ENCODE peak calls at places on chromosomes 13 and 19, in seven cellular contexts. M is SJCRH30, Y is foreskin fibroblast, J is fibroblast of pulmonary artery, F is PC-3, D is iPS DF 6.9, G is GM23248. W is an unnamed sample.

GRCh38 chr19:17079710-17080440 is 4.3 kb downstream of the MYO9B start:
- DNase-seq in M (peak), Y (peak), J (peak), F (peak), D (no peak), G (peak), W (peak)

GRCh38 chr19:2631213-2631821 is 71.2 kb downstream of the GNG7 start:
- DNase-seq in M (no peak), Y (no peak), J (peak), F (peak), D (no peak), G (peak), W (no peak)

GRCh38 chr13:52428295-52428694 is 22.1 kb downstream of the VPS36 start:
- DNase-seq in M (peak), Y (no peak), J (peak), F (peak), D (no peak), G (no peak), W (no peak)

GRCh38 chr13:114089341-114089740 is 43.1 kb downstream of the RASA3 start:
- DNase-seq in M (no peak), Y (no peak), J (no peak), F (no peak), D (no peak), G (no peak), W (no peak)

GRCh38 chr13:50080158-50080855 is 65.1 kb downstream of the KCNRG start:
- DNase-seq in M (peak), Y (peak), J (peak), F (no peak), D (no peak), G (peak), W (no peak)

GRCh38 chr13:113742445-113743120 is 16.4 kb upstream of the TMEM255B start:
- DNase-seq in M (no peak), Y (no peak), J (no peak), F (peak), D (no peak), G (no peak), W (no peak)

GRCh38 chr19:2015611-2015950 is at the start of gene BTBD2:
- DNase-seq in M (peak), Y (peak), J (peak), F (peak), D (no peak), G (peak), W (no peak)

GRCh38 chr13:41610426-41610825 is 153.1 kb downstream of the RGCC start:
- DNase-seq in M (no peak), Y (peak), J (peak), F (peak), D (no peak), G (peak), W (peak)

GRCh38 chr19:51810228-51810627 is 15.3 kb downstream of the FPR3 start:
- DNase-seq in M (no peak), Y (no peak), J (peak), F (peak), D (no peak), G (peak), W (no peak)

GRCh38 chr13:43822969-43823368 is 36.2 kb upstream of the ENOX1 start:
- DNase-seq in M (no peak), Y (no peak), J (peak), F (peak), D (no peak), G (no peak), W (no peak)

GRCh38 chr19:55406869-55407624 is 541 bp downstream of the UBE2S start:
- DNase-seq in M (no peak), Y (no peak), J (peak), F (no peak), D (no peak), G (peak), W (peak)

GRCh38 chr13:31742102-31742695 is 2.9 kb downstream of the RXFP2 start:
- DNase-seq in M (peak), Y (peak), J (peak), F (peak), D (peak), G (peak), W (peak)

GRCh38 chr13:110126391-110126961 is 180.5 kb downstream of the COL4A1 start:
- DNase-seq in M (peak), Y (peak), J (peak), F (peak), D (no peak), G (peak), W (peak)
- H3K4me3 ChIP-seq in M (peak), Y (no peak), J (peak), F (peak), D (no peak), G (peak), W (no peak)

GRCh38 chr19:40907968-40908735 is 26.1 kb upstream of the CYP2A7 start:
- DNase-seq in M (no peak), Y (no peak), J (no peak), F (no peak), D (no peak), G (peak), W (no peak)
- H3K4me3 ChIP-seq in M (no peak), Y (peak), J (no peak), F (no peak), D (no peak), G (peak), W (no peak)

GRCh38 chr19:720691-721160 is 12.0 kb downstream of the PALM start:
- DNase-seq in M (no peak), Y (no peak), J (no peak), F (no peak), D (no peak), G (no peak), W (no peak)
- H3K4me3 ChIP-seq in M (peak), Y (no peak), J (no peak), F (no peak), D (no peak), G (no peak), W (no peak)

GRCh38 chr19:38653028-38653571 is 5.7 kb downstream of the ACTN4 start:
- DNase-seq in M (peak), Y (no peak), J (peak), F (no peak), D (no peak), G (peak), W (no peak)
- H3K4me3 ChIP-seq in M (no peak), Y (no peak), J (no peak), F (peak), D (no peak), G (peak), W (no peak)

DNA sequence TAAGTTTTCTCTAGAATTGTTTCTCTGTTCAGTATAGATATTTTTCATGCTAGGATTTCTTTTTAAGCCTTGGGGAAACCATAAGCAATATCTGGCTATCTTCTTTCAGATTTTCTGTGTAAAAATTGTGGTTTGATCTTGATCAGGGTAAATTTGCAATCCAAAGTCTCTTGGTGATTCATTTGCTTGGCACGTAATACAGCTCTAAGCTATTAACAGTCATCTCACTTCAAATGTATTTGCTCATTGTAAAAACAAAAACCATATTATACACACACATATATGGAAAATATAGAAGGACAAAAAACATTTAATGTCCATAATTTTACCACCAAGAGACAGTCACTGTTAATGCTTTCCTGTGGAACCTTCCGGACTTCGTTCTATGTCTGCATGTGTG is 191.0 kb downstream of the SHISA2 start:
- DNase-seq in M (no peak), Y (no peak), J (peak), F (peak), D (no peak), G (peak), W (no peak)
- H3K4me3 ChIP-seq in M (no peak), Y (no peak), J (no peak), F (no peak), D (no peak), G (no peak), W (no peak)

GRCh38 chr19:10888421-10888866 is 17.1 kb downstream of the CARM1 start:
- DNase-seq in M (peak), Y (no peak), J (no peak), F (no peak), D (no peak), G (no peak), W (no peak)

GRCh38 chr19:10884273-10884672 is 12.9 kb downstream of the CARM1 start:
- DNase-seq in M (no peak), Y (peak), J (peak), F (peak), D (no peak), G (peak), W (no peak)

GRCh38 chr19:10882108-10882457 is 10.7 kb downstream of the CARM1 start:
- DNase-seq in M (no peak), Y (no peak), J (no peak), F (no peak), D (no peak), G (no peak), W (no peak)

GRCh38 chr19:10887616-10888367 is 16.4 kb downstream of the CARM1 start:
- DNase-seq in M (no peak), Y (no peak), J (no peak), F (no peak), D (no peak), G (peak), W (no peak)

DNA sequence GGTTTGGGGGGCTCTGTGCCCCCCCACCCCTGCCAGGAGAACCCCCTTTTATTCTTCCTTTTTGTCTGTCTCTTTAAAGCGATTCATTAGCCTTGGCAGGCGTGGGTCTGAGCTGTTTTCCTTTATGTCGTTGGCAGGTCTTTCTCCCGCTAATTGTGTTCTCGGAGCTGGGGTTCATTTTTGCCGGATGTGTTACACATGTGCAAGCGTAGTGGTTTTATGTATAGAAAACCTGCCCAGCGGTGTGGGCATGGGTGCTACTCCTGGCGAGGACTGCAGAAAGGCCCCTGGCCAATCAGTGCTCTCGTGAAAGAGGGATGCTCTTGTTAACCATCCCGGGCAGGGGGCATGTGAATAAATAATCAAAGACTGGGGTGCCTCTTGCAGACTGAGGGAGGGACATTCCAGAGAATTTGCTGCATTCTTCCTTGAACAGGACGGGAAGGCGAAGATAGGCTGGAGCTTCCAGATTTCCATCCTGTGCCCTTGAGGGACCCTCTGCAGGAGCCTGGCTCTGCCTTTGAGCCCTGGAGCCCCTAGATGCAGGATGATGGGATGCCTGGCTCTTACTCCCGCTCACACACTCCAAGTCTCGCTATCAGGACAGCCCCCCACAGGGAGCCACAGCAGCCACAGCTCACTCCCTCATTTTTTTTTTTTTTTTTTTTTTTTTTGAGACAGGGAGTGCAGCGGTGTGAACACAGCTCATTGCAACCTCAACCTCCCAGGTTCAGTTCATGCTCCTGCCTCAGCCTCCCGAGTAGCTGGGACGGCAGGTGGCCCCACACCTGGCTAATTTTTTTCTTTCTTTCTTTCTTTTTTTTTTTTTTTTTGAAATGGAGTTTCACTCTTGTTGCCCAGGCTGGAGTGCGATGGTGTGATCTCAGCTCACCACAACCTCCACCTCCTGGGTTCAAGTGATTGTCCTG is 14.2 kb downstream of the CARM1 start:
- DNase-seq in M (no peak), Y (no peak), J (no peak), F (no peak), D (no peak), G (peak), W (no peak)
- H3K4me3 ChIP-seq in M (no peak), Y (no peak), J (no peak), F (no peak), D (no peak), G (no peak), W (no peak)

GRCh38 chr19:4471400-4472173 is 510 bp upstream of the HDGFL2 start:
- DNase-seq in M (peak), Y (peak), J (peak), F (peak), D (peak), G (peak), W (peak)

GRCh38 chr19:4474504-4475136 is 2.5 kb downstream of the HDGFL2 start:
- DNase-seq in M (peak), Y (peak), J (peak), F (peak), D (peak), G (peak), W (no peak)

GRCh38 chr19:4473011-4473410 is 914 bp downstream of the HDGFL2 start:
- DNase-seq in M (no peak), Y (no peak), J (no peak), F (no peak), D (no peak), G (no peak), W (no peak)

GRCh38 chr19:4472174-4472974 is at the start of gene HDGFL2:
- DNase-seq in M (no peak), Y (no peak), J (no peak), F (no peak), D (no peak), G (no peak), W (no peak)

DNA sequence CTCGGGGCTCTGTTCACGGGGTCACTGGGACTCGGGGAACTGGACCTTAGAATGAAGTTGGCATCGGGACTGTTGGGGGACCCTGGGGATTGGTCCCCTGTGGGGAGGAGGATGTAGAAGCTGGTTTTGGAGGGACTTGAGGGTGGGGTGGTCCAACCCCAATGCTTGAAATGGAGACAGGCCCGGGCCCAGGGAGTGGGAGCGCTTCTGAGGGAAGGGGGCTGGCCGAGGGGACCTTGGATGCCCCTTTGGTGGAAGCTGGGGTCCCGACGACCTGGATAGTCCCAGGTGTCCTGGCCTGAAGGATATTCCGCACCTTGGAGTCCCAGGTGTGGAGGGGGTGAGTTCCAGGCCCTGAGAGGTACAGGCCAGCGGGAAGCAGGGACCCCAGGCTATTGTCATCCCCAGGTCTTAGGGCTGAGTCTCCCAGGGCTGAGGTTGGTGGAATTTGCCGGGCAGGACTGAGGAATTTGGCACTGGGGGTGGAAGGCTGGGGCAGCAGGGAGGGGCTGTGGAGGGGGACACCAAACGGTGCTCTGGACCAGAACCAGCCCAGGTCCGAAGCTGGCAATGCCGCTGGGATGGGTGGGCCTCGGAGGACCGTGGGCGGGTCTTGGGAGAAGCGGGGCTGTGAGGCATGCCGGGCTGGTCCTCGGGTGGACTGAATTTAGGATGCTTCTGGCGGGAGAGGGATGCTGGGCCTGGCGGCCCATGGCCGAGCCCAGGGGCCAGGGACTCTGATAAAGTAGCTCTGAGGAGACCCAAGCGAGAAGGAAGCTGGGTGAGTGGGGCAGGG is 1.8 kb downstream of the HDGFL2 start:
- DNase-seq in M (no peak), Y (no peak), J (no peak), F (no peak), D (no peak), G (peak), W (no peak)
- H3K4me3 ChIP-seq in M (peak), Y (peak), J (peak), F (peak), D (peak), G (peak), W (no peak)

GRCh38 chr19:7542556-7543348 is 7.2 kb downstream of the PNPLA6 start:
- DNase-seq in M (no peak), Y (no peak), J (no peak), F (no peak), D (no peak), G (no peak), W (no peak)

GRCh38 chr19:7541828-7542443 is 6.4 kb downstream of the PNPLA6 start:
- DNase-seq in M (no peak), Y (no peak), J (no peak), F (no peak), D (no peak), G (no peak), W (no peak)

GRCh38 chr19:7540761-7541480 is 5.4 kb downstream of the PNPLA6 start:
- DNase-seq in M (no peak), Y (no peak), J (peak), F (peak), D (no peak), G (peak), W (no peak)

GRCh38 chr19:7541481-7541824 is 5.9 kb downstream of the PNPLA6 start:
- DNase-seq in M (no peak), Y (no peak), J (no peak), F (no peak), D (no peak), G (no peak), W (no peak)

DNA sequence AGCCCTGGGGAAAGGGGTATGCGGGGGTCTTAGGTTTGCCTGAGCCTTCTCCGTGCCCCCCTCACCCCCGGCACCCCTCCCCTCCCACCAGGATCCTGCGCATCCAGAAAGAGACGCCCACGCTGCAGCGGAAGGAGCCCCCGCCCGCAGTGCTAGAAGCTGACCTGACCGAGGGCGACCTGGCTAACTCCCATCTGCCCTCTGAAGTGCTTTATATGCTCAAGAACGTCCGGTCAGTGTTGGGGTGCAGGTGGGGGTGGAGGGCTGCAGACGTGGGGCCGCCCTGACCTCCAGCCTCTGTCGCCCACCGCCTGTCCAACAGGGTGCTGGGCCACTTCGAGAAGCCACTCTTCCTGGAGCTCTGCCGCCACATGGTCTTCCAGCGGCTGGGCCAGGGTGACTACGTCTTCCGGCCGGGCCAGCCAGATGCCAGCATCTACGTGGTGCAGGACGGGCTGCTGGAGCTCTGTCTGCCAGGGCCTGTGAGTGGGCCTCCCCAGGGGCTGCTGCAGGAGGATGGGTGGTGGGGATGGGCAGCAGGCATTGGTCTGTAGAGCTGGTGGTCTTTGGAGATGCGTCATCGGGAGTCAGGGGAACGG is 4.4 kb downstream of the PNPLA6 start:
- DNase-seq in M (no peak), Y (no peak), J (no peak), F (no peak), D (no peak), G (no peak), W (no peak)
- H3K4me3 ChIP-seq in M (no peak), Y (no peak), J (no peak), F (no peak), D (no peak), G (no peak), W (no peak)